ENCODE peak calls at places on chromosomes 7 and 10, in five cellular contexts. Z is HCT116, S is heart left ventricle, J is IMR-90, M is heart right ventricle. P is an unnamed sample.

GRCh38 chr7:140349172-140349771 is 49.1 kb downstream of the SLC37A3 start:
- DNase-seq in Z (no peak), S (no peak), J (peak; percentile 20), M (no peak), P (peak; percentile 43)

GRCh38 chr7:92727755-92728154 is 108.6 kb downstream of the CDK6 start:
- DNase-seq in Z (no peak), S (no peak), J (peak; percentile 49), M (no peak), P (no peak)

GRCh38 chr10:85548038-85548437 is 818.6 kb downstream of the GRID1 start:
- DNase-seq in Z (peak; percentile 52), S (no peak), J (no peak), M (no peak), P (peak; percentile 16)

GRCh38 chr10:133230387-133231195 is 574 bp downstream of the UTF1 start:
- DNase-seq in Z (no peak), S (no peak), J (no peak), M (peak; percentile 38), P (no peak)

GRCh38 chr7:13240349-13240748 is 552.9 kb downstream of the ARL4A start:
- DNase-seq in Z (peak; percentile 24), S (no peak), J (peak; percentile 51), M (no peak), P (peak; percentile 44)

GRCh38 chr7:25731035-25731880 is 420.7 kb upstream of the NFE2L3 start:
- DNase-seq in Z (no peak), S (no peak), J (no peak), M (no peak), P (no peak)

GRCh38 chr7:24917510-24918239 is 62.3 kb downstream of the OSBPL3 start:
- DNase-seq in Z (no peak), S (no peak), J (peak; percentile 90), M (no peak), P (peak; percentile 56)

GRCh38 chr10:78814430-78814806 is 254.3 kb upstream of the ZMIZ1 start:
- DNase-seq in Z (no peak), S (no peak), J (no peak), M (no peak), P (no peak)

GRCh38 chr10:72310241-72310633 is 36.5 kb downstream of the DDIT4 start:
- DNase-seq in Z (no peak), S (peak; percentile 22), J (no peak), M (no peak), P (peak; percentile 70)

GRCh38 chr10:84571146-84571545 is 242.8 kb downstream of the CCSER2 start:
- DNase-seq in Z (no peak), S (no peak), J (no peak), M (no peak), P (no peak)

GRCh38 chr10:29620112-29620690 is 14.6 kb downstream of the SVIL start:
- DNase-seq in Z (no peak), S (no peak), J (no peak), M (no peak), P (no peak)

GRCh38 chr7:2437537-2438148 is 34.2 kb downstream of the CHST12 start:
- DNase-seq in Z (no peak), S (no peak), J (no peak), M (no peak), P (no peak)

GRCh38 chr7:134547738-134548054 is 1.2 kb upstream of the AKR1B15 start:
- DNase-seq in Z (no peak), S (peak; percentile 75), J (peak; percentile 74), M (peak; percentile 69), P (peak; percentile 80)

GRCh38 chr10:43067391-43068135 is 9.3 kb upstream of the RET start:
- DNase-seq in Z (no peak), S (peak; percentile 10), J (no peak), M (no peak), P (no peak)

GRCh38 chr7:40230086-40230485 is 95.3 kb downstream of the SUGCT start:
- DNase-seq in Z (no peak), S (no peak), J (no peak), M (no peak), P (peak; percentile 19)

GRCh38 chr10:133012573-133013359 is 70.4 kb upstream of the CFAP46 start:
- DNase-seq in Z (no peak), S (no peak), J (no peak), M (peak; percentile 31), P (no peak)

GRCh38 chr7:77245015-77245755 is 45.6 kb upstream of the FGL2 start:
- DNase-seq in Z (no peak), S (peak; percentile 65), J (no peak), M (peak; percentile 34), P (no peak)

GRCh38 chr10:4470231-4470840 is 355.7 kb upstream of the AKR1E2 start:
- DNase-seq in Z (no peak), S (no peak), J (peak; percentile 92), M (no peak), P (peak; percentile 54)

GRCh38 chr7:50721160-50721559 is 61.5 kb downstream of the GRB10 start:
- DNase-seq in Z (no peak), S (no peak), J (no peak), M (no peak), P (no peak)

GRCh38 chr10:5457741-5458140 is 41.6 kb downstream of the CALML5 start:
- DNase-seq in Z (no peak), S (no peak), J (no peak), M (no peak), P (no peak)

GRCh38 chr10:63391812-63392211 is 74.0 kb downstream of the JMJD1C start:
- DNase-seq in Z (no peak), S (no peak), J (no peak), M (no peak), P (peak; percentile 30)

GRCh38 chr7:1859266-1860035 is 189.4 kb downstream of the ELFN1 start:
- DNase-seq in Z (no peak), S (peak; percentile 7), J (no peak), M (no peak), P (no peak)

GRCh38 chr7:132571970-132572369 is 4.3 kb downstream of the PLXNA4 start:
- DNase-seq in Z (no peak), S (no peak), J (no peak), M (no peak), P (no peak)

GRCh38 chr7:132575987-132576722 is at the start of gene PLXNA4:
- DNase-seq in Z (no peak), S (peak; percentile 32), J (no peak), M (peak; percentile 25), P (no peak)

GRCh38 chr7:132575336-132575986 is 809 bp downstream of the PLXNA4 start:
- DNase-seq in Z (no peak), S (peak; percentile 76), J (peak; percentile 18), M (peak; percentile 64), P (peak; percentile 14)

GRCh38 chr7:132573237-132573636 is 3.0 kb downstream of the PLXNA4 start:
- DNase-seq in Z (no peak), S (no peak), J (no peak), M (no peak), P (no peak)

GRCh38 chr7:132574281-132574680 is 2.0 kb downstream of the PLXNA4 start:
- DNase-seq in Z (no peak), S (no peak), J (no peak), M (no peak), P (no peak)
- TF ChIP-seq CTCF in Z (no peak), S (no peak), J (no peak), M (no peak), P (no peak)

GRCh38 chr10:73819513-73820093 is 8.2 kb upstream of the NDST2 start:
- DNase-seq in Z (no peak), S (peak; percentile 55), J (peak; percentile 23), M (peak; percentile 47), P (no peak)

GRCh38 chr10:73816917-73817729 is 5.7 kb upstream of the NDST2 start:
- DNase-seq in Z (no peak), S (no peak), J (no peak), M (no peak), P (no peak)

GRCh38 chr10:73819025-73819424 is 7.6 kb upstream of the NDST2 start:
- DNase-seq in Z (no peak), S (no peak), J (no peak), M (no peak), P (no peak)

GRCh38 chr10:73818402-73818801 is 7.0 kb upstream of the NDST2 start:
- DNase-seq in Z (no peak), S (no peak), J (no peak), M (no peak), P (no peak)

DNA sequence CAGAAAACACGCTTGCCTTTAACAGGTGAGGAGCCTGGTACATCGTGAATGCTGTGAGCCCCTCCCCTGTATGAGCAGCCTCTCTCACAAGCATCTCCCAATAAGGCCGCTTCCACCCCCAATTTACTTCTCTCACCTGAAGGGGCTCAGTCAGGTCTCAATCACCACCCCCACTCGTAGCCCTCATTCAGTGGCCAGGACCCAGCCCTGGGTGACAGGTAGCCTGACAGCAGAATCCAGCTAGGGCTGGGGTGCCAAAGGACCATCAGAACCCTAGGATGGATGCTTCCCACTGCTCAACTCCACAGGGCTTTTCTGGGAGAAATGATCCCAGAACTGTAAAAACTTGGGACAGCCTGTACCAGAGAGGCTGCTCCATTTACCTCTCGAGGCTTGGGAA is 6.4 kb upstream of the NDST2 start:
- DNase-seq in Z (no peak), S (no peak), J (no peak), M (no peak), P (no peak)
- H3K4me3 ChIP-seq in Z (no peak overlapping the region), S (no peak overlapping the region), J (no peak overlapping the region), M (no peak overlapping the region), P (no peak overlapping the region)

DNA sequence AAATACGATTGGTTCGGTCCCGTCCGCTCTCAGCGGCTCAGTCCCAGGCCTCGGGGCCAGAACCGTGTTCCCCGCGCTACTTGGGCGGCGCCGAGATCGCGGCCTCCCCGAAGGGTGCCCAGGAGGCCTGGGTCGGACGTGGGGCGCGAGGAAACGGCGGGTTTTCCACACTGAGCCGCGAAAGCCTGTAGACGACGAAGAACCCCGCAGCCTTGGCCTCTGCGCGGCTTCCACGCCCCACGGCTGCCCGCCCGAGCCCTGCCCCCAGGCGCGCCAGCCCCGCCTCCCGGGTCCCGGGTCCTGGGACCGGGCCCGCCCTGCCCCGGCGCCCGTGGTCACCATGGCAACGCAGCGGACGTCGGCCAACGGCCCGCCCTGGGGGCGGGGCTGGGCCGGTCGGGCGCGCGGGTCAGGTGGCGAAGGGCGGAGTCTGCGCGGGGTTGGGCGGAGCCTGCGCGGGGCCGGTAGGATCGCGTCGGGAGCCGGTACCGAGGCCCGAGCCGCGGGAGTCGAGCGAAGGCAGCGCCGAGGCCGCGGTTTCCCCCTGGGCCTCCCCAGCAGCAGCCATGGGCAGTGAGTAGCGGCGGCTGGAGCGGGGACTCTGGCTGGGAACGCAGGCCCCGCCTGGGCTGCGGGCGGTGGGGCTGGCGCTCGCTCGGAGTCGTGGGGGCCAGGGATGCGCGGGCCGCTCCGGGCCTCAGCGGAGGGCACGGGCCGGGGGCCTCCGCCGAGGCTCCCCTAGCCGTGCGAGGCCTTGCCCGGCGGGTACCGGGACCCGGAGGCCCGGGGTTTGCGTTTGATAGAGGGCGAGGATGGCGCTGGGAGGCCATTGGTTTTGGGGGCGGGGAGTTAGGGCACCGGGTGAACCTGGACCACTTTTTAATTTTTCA is at the start of gene SEC61A2:
- DNase-seq in Z (peak; percentile 73), S (peak; percentile 97), J (peak; percentile 84), M (peak; percentile 98), P (peak; percentile 92)
- TF ChIP-seq CTCF in Z (no peak), S (no peak), J (no peak), M (no peak), P (no peak)

DNA sequence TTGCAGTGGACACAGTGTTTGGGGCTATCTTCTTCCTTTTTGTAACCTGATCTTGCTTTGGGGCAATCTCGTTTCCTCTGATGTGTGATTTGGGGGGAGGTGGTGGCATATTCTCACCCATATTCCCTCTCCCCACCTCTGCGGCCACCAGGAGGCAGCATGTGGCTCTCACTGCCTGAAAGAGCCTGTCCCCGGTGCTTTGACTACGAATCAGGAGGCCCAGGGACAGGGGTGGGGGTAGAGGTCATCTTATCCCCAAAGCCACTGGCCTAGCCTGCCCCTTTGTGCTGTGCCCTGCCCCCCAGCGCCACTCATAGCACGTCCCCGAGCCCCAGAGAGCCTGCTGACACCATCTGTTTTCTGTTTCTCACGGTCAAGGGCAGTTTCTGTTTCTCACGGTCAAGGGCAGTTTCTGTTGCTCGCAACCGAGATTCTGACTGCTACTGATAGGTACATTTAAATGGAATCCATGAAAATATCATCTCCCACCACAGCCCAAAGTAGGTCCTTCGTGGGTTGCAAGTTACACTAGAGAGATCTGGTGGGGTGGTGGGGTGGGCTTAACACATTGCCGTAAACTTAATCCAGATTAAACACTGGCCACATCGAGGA is 28.2 kb downstream of the PHYH start:
- DNase-seq in Z (peak; percentile 32), S (peak; percentile 45), J (peak; percentile 22), M (peak; percentile 47), P (peak; percentile 40)
- H3K4me3 ChIP-seq in Z (no peak overlapping the region), S (no peak overlapping the region), J (peak overlapping the region; percentile 35), M (no peak overlapping the region), P (no peak overlapping the region)